ENCODE peak calls at places on chromosomes 7 and 10, in six cellular contexts. Y is fibroblast of lung, W is breast epithelium, S is mesendoderm, M is HCT116, A is spleen. X is an unnamed sample.

GRCh38 chr10:26480909-26481703 is 43.0 kb downstream of the APBB1IP start:
- DNase-seq in Y (no peak), M (no peak), S (no peak), A (no peak), W (no peak), X (no peak)

GRCh38 chr7:25839084-25839769 is 312.8 kb upstream of the NFE2L3 start:
- DNase-seq in M (no peak), Y (no peak), W (no peak), S (peak; percentile 61), A (no peak), X (no peak)

GRCh38 chr7:1775389-1775788 is 105.3 kb downstream of the ELFN1 start:
- DNase-seq in Y (no peak), M (no peak), S (peak; percentile 13), A (no peak), W (no peak), X (no peak)

GRCh38 chr7:94332571-94332970 is 62.1 kb upstream of the COL1A2 start:
- DNase-seq in S (no peak), Y (peak; percentile 27), W (no peak), M (no peak), A (no peak), X (no peak)

GRCh38 chr7:79820387-79820786 is 314.2 kb upstream of the GNAI1 start:
- DNase-seq in A (no peak), S (no peak), Y (peak; percentile 63), M (no peak), W (no peak), X (no peak)

GRCh38 chr7:30143748-30144251 is 9.0 kb downstream of the MTURN start:
- DNase-seq in W (peak; percentile 64), A (no peak), S (no peak), M (no peak), Y (peak; percentile 59), X (no peak)

GRCh38 chr7:73451780-73452398 is 18.3 kb downstream of the FZD9 start:
- DNase-seq in M (peak; percentile 39), S (peak; percentile 60), A (no peak), W (no peak), Y (peak; percentile 46), X (no peak)

GRCh38 chr10:43394868-43395267 is 14.1 kb downstream of the HNRNPF start:
- DNase-seq in W (no peak), S (no peak), Y (no peak), M (no peak), A (peak; percentile 59), X (no peak)

GRCh38 chr7:38169862-38170261 is 8.2 kb upstream of the STARD3NL start:
- DNase-seq in A (no peak), Y (peak; percentile 98), W (no peak), M (no peak), S (peak; percentile 7), X (no peak)

GRCh38 chr10:113005380-113005779 is 55.3 kb downstream of the TCF7L2 start:
- DNase-seq in S (no peak), A (no peak), Y (no peak), M (no peak), W (no peak), X (no peak)
- H3K36me3 ChIP-seq in S (no peaks in the 10 kb centered on the region), A (no peaks in the 10 kb centered on the region), Y (no peaks in the 10 kb centered on the region), M (peaks cover 73% of the 10 kb centered on the region), W (no peaks in the 10 kb centered on the region), X (no peaks in the 10 kb centered on the region)

DNA sequence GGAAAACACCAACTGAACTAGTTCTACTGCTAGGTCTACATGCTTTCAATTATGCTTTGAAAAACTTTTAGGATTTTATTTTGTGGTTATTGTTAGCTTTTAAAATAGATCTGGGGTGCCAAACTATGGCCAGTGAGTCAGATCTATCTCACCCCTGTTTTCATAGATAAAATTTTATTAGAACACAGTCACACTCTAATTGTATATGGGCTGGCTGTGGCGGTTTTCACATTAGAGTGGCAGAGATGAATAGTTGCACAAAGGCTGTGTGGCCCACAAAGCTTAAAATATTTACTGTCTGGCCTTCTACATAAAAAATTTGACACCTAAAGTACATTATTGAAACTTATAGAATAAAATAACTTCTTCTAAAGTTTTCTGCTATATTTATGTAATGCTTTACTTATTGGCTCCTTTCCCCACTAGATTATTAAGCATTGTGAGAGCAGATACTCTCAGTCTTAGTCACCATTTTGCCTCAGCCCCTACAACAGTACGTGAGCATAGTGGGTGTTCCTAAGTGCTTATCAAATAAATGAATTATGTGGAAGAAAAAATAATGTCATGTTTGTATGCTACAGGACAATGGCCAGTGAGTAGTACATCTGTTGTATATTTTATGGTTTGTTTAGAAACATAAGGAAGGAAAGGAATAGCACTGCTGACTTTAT is 5.4 kb upstream of the SUV39H2 start:
- DNase-seq in M (no peak), Y (peak; percentile 82), A (no peak), S (no peak), W (no peak), X (no peak)
- H3K4me3 ChIP-seq in M (no peak overlapping the region), Y (no peak overlapping the region), A (no peak overlapping the region), S (no peak overlapping the region), W (no peak overlapping the region), X (no peak overlapping the region)

GRCh38 chr10:123558651-123559050 is 107.5 kb upstream of the GPR26 start:
- DNase-seq in W (peak; percentile 37), A (no peak), S (no peak), Y (no peak), M (no peak), X (no peak)

GRCh38 chr10:123556049-123556448 is 110.1 kb upstream of the GPR26 start:
- DNase-seq in S (no peak), M (no peak), W (peak; percentile 35), Y (no peak), A (no peak), X (no peak)

GRCh38 chr10:123556736-123557135 is 109.4 kb upstream of the GPR26 start:
- DNase-seq in Y (no peak), A (no peak), M (no peak), S (no peak), W (no peak), X (no peak)

GRCh38 chr10:123559066-123559822 is 106.9 kb upstream of the GPR26 start:
- DNase-seq in W (peak; percentile 76), M (peak; percentile 60), S (peak; percentile 74), A (peak; percentile 90), Y (peak; percentile 23), X (no peak)

GRCh38 chr10:123557366-123558108 is 108.6 kb upstream of the GPR26 start:
- DNase-seq in W (no peak), S (no peak), M (no peak), Y (no peak), A (no peak), X (no peak)
- H3K27ac ChIP-seq in W (no peak overlapping the region), S (no peak overlapping the region), M (no peak overlapping the region), Y (no peak overlapping the region), A (no peak overlapping the region), X (no peak overlapping the region)

GRCh38 chr7:44471850-44472249 is 18.6 kb downstream of the NUDCD3 start:
- DNase-seq in A (no peak), M (no peak), W (no peak), S (peak; percentile 34), Y (peak; percentile 25), X (no peak)
- H3K36me3 ChIP-seq in A (peaks cover 33% of the 10 kb centered on the region), M (peaks cover 26% of the 10 kb centered on the region), W (no peaks in the 10 kb centered on the region), S (peaks cover 4% of the 10 kb centered on the region), Y (peaks cover 6% of the 10 kb centered on the region), X (peaks cover 73% of the 10 kb centered on the region)

GRCh38 chr10:102121739-102122372 is 1.7 kb upstream of the LDB1 start:
- DNase-seq in S (peak; percentile 92), Y (peak; percentile 45), M (no peak), A (no peak), W (no peak), X (no peak)

GRCh38 chr10:102120142-102120986 is at the start of gene LDB1:
- DNase-seq in M (peak; percentile 65), A (peak; percentile 95), S (peak; percentile 92), Y (peak; percentile 76), W (peak; percentile 70), X (no peak)

GRCh38 chr10:102122450-102122849 is 2.3 kb upstream of the LDB1 start:
- DNase-seq in M (no peak), A (no peak), S (peak; percentile 37), Y (no peak), W (no peak), X (no peak)

GRCh38 chr10:102120987-102121738 is 995 bp upstream of the LDB1 start:
- DNase-seq in W (no peak), Y (peak; percentile 83), S (peak; percentile 99), A (peak; percentile 84), M (no peak), X (no peak)

DNA sequence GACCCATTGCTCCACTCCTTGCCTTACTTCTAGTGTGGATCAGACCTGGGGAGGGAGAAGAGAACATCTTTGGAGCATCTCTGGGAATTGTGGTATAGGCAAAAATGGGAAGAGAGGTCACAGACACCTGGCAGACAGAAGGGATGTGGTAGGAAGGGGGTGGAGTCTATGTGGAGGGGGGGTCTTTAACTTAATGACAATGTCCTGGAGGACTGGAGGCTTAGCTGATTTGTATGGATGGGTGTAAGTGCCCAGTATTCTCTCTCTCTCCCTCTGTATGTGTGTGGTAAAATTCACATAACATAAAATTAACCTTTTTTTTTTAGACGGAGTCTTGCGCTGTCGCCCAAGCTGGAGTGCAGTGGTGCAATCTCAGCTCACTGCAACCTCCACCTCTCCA is 3.1 kb upstream of the LDB1 start:
- DNase-seq in M (no peak), A (no peak), W (no peak), Y (no peak), S (no peak), X (no peak)
- H3K4me3 ChIP-seq in M (no peak overlapping the region), A (no peak overlapping the region), W (no peak overlapping the region), Y (no peak overlapping the region), S (no peak overlapping the region), X (no peak overlapping the region)

DNA sequence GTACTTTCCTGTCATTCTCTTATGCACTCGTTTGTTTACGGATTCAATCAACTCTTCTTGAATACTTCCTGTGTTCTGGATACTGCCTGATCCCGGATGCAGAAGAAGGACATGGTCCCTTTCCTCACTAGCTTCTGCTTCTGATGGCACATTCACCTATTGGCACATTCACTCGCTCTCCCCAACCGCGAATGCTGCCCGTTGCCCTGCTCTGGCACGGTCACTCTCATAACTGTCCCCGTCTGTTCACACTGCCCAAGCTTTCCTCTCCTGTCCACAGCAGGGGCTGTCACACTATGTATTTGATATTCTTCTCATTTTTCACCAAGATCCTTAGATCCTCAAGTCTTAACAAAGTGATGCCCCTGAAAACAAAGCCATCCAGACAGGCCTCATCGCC is 327.4 kb downstream of the PAXIP1 start:
- DNase-seq in M (no peak), A (no peak), W (no peak), Y (no peak), S (no peak), X (no peak)
- H3K27ac ChIP-seq in M (no peak overlapping the region), A (no peak overlapping the region), W (no peak overlapping the region), Y (no peak overlapping the region), S (no peak overlapping the region), X (no peak overlapping the region)

GRCh38 chr7:88452648-88453047 is 146.0 kb upstream of the STEAP4 start:
- DNase-seq in Y (no peak), M (no peak), W (no peak), A (no peak), S (no peak), X (no peak)
- H3K36me3 ChIP-seq in Y (no peaks in the 10 kb centered on the region), M (no peaks in the 10 kb centered on the region), W (no peaks in the 10 kb centered on the region), A (no peaks in the 10 kb centered on the region), S (no peaks in the 10 kb centered on the region), X (no peaks in the 10 kb centered on the region)

GRCh38 chr7:55592492-55592891 is 20.2 kb upstream of the VOPP1 start:
- DNase-seq in S (no peak), W (no peak), A (no peak), M (no peak), Y (no peak), X (no peak)
- H3K4me3 ChIP-seq in S (no peak overlapping the region), W (no peak overlapping the region), A (no peak overlapping the region), M (no peak overlapping the region), Y (no peak overlapping the region), X (no peak overlapping the region)

X was measured in RWPE2.